ENCODE peak calls at places on chromosomes 6 and 20, in seven cellular contexts. X is NCI-H1105 treated with DMSO at 0.1 percent for 48 hours, I is coronary artery, Q is amniotic stem cell, E is HL-60, A is HFFc6, C is hypothalamus. K is an unnamed sample.

GRCh38 chr6:23589811-23590210 is 536.2 kb upstream of the NRSN1 start:
- DNase-seq in I (no peak), E (no peak), Q (peak; percentile 22), A (no peak), C (no peak), X (no peak), K (no peak)

GRCh38 chr6:16711551-16712249 is 49.6 kb downstream of the ATXN1 start:
- DNase-seq in C (no peak), Q (no peak), I (no peak), X (no peak), A (no peak), E (no peak), K (no peak)

GRCh38 chr6:32192608-32193039 is at the start of gene GPSM3:
- DNase-seq in Q (no peak), I (peak; percentile 79), E (peak; percentile 90), X (no peak), C (no peak), A (no peak), K (peak; percentile 64)

GRCh38 chr6:27902335-27903314 is 9.6 kb downstream of the OR2B2 start:
- DNase-seq in E (peak; percentile 78), X (peak; percentile 79), A (peak; percentile 84), Q (peak; percentile 62), I (peak; percentile 88), C (peak; percentile 79), K (peak; percentile 92)

GRCh38 chr20:11901127-11901526 is 16.6 kb upstream of the BTBD3 start:
- DNase-seq in I (no peak), A (peak; percentile 83), Q (no peak), X (no peak), E (no peak), C (no peak), K (no peak)

GRCh38 chr6:88124925-88125557 is 41.1 kb downstream of the CNR1 start:
- DNase-seq in X (no peak), Q (no peak), E (no peak), I (no peak), A (no peak), C (no peak), K (no peak)

GRCh38 chr6:114785235-114786127 is 442.7 kb upstream of the HS3ST5 start:
- DNase-seq in X (no peak), A (no peak), Q (peak; percentile 59), C (no peak), E (no peak), I (no peak), K (peak; percentile 56)

GRCh38 chr20:25310921-25311728 is 63.2 kb downstream of the PYGB start:
- DNase-seq in Q (no peak), X (no peak), I (no peak), E (no peak), A (peak; percentile 87), C (no peak), K (no peak)

GRCh38 chr20:46959081-46959692 is 64.5 kb downstream of the EYA2 start:
- DNase-seq in X (no peak), E (no peak), Q (peak; percentile 82), C (no peak), A (peak; percentile 96), I (no peak), K (no peak)

GRCh38 chr6:36807750-36808149 is 31.5 kb downstream of the CPNE5 start:
- DNase-seq in Q (no peak), E (no peak), C (no peak), I (no peak), X (no peak), A (no peak), K (no peak)

GRCh38 chr6:2630891-2631458 is 119.7 kb downstream of the MYLK4 start:
- DNase-seq in X (no peak), A (no peak), C (no peak), E (no peak), Q (no peak), I (no peak), K (no peak)

GRCh38 chr6:8499540-8499939 is 64.2 kb upstream of the SLC35B3 start:
- DNase-seq in I (no peak), X (peak; percentile 10), A (no peak), E (no peak), Q (no peak), C (no peak), K (peak; percentile 44)

GRCh38 chr6:84074988-84075781 is 41.6 kb downstream of the MRAP2 start:
- DNase-seq in X (no peak), C (no peak), A (no peak), E (no peak), I (no peak), Q (no peak), K (peak; percentile 57)

GRCh38 chr6:20740727-20741126 is 206.5 kb downstream of the CDKAL1 start:
- DNase-seq in A (no peak), X (no peak), E (no peak), Q (no peak), C (no peak), I (no peak), K (no peak)

GRCh38 chr20:9903048-9903651 is 64.3 kb upstream of the PAK5 start:
- DNase-seq in C (no peak), X (no peak), Q (no peak), A (no peak), E (no peak), I (no peak), K (peak; percentile 56)

GRCh38 chr20:2754426-2754825 is 46.0 kb downstream of the CPXM1 start:
- DNase-seq in A (no peak), E (no peak), Q (no peak), X (no peak), C (no peak), I (no peak), K (no peak)

GRCh38 chr20:45501600-45501999 is 13.8 kb downstream of the SPINT3 start:
- DNase-seq in A (no peak), C (no peak), I (no peak), Q (no peak), E (no peak), X (no peak), K (no peak)

GRCh38 chr6:52570291-52570700 is 6.6 kb downstream of the TRAM2 start:
- DNase-seq in A (peak; percentile 38), E (no peak), X (peak; percentile 66), C (no peak), Q (no peak), I (no peak), K (no peak)

GRCh38 chr6:16275230-16275574 is 36.8 kb downstream of the GMPR start:
- DNase-seq in E (no peak), Q (no peak), C (no peak), I (no peak), X (no peak), A (no peak), K (no peak)

GRCh38 chr6:162385980-162386379 is 341.6 kb downstream of the PRKN start:
- DNase-seq in C (no peak), I (no peak), E (no peak), A (no peak), Q (no peak), X (no peak), K (no peak)

GRCh38 chr6:39821739-39822532 is 29.8 kb downstream of the DAAM2 start:
- DNase-seq in C (peak; percentile 63), I (no peak), A (no peak), E (no peak), X (no peak), Q (no peak), K (no peak)

GRCh38 chr20:50020283-50020682 is 37.5 kb downstream of the SNAI1 start:
- DNase-seq in X (no peak), I (no peak), E (peak; percentile 70), C (no peak), A (peak; percentile 36), Q (no peak), K (no peak)

GRCh38 chr6:133241901-133242760 is 974 bp downstream of the EYA4 start:
- DNase-seq in C (no peak), Q (no peak), A (no peak), E (no peak), X (peak; percentile 23), I (no peak), K (no peak)

GRCh38 chr20:43572891-43573290 is 14.1 kb downstream of the SGK2 start:
- DNase-seq in E (no peak), Q (no peak), X (no peak), C (no peak), I (no peak), A (no peak), K (no peak)

GRCh38 chr6:28543671-28544131 is 18.0 kb downstream of the GPX5 start:
- DNase-seq in C (no peak), E (peak; percentile 5), Q (no peak), I (no peak), A (no peak), X (no peak), K (peak; percentile 74)

GRCh38 chr20:59137532-59137931 is 26.1 kb upstream of the ZNF831 start:
- DNase-seq in X (peak; percentile 40), I (no peak), C (no peak), E (no peak), A (no peak), Q (no peak), K (no peak)

GRCh38 chr6:121857551-121857950 is 422.1 kb downstream of the GJA1 start:
- DNase-seq in Q (no peak), C (no peak), I (no peak), E (no peak), X (no peak), A (no peak), K (peak; percentile 19)

K was measured in NCI-H82.